ENCODE peak calls at places on chromosomes 16 and 17, in six cellular contexts. One of them, this sample, is unnamed.

GRCh38 chr16:78213751-78214150 is 114.3 kb downstream of the WWOX start:
- DNase-seq in CD4-positive, CD25-positive, alpha-beta regulatory T cell: no peak
- DNase-seq in aorta: no peak
- DNase-seq in SHP77: no peak
- DNase-seq in stimulated activated CD4-positive, alpha-beta T cell treated with anti-CD3 and anti-CD28 coated beads, Interleukin-12 subunit alpha, Interleukin-12 subunit beta, amount 100 ng/mL, for 4 hours: no peak
- DNase-seq in nephron progenitor cell: no peak
- DNase-seq in this sample: no peak

GRCh38 chr17:807146-808002 is 25.2 kb downstream of the MRM3 start:
- DNase-seq in aorta: no peak
- DNase-seq in SHP77: no peak
- DNase-seq in CD4-positive, CD25-positive, alpha-beta regulatory T cell: no peak
- DNase-seq in stimulated activated CD4-positive, alpha-beta T cell treated with anti-CD3 and anti-CD28 coated beads, Interleukin-12 subunit alpha, Interleukin-12 subunit beta, amount 100 ng/mL, for 4 hours: no peak
- DNase-seq in nephron progenitor cell: no peak
- DNase-seq in this sample: no peak

GRCh38 chr16:18958621-18959578 is 24.8 kb upstream of the TMC7 start:
- DNase-seq in nephron progenitor cell: no peak
- DNase-seq in aorta: no peak
- DNase-seq in SHP77: no peak
- DNase-seq in CD4-positive, CD25-positive, alpha-beta regulatory T cell: no peak
- DNase-seq in stimulated activated CD4-positive, alpha-beta T cell treated with anti-CD3 and anti-CD28 coated beads, Interleukin-12 subunit alpha, Interleukin-12 subunit beta, amount 100 ng/mL, for 4 hours: no peak
- DNase-seq in this sample: no peak

GRCh38 chr17:43823350-43824084 is 9.4 kb downstream of the MPP3 start:
- DNase-seq in stimulated activated CD4-positive, alpha-beta T cell treated with anti-CD3 and anti-CD28 coated beads, Interleukin-12 subunit alpha, Interleukin-12 subunit beta, amount 100 ng/mL, for 4 hours: no peak
- DNase-seq in CD4-positive, CD25-positive, alpha-beta regulatory T cell: no peak
- DNase-seq in aorta: no peak
- DNase-seq in nephron progenitor cell: no peak
- DNase-seq in SHP77: no peak
- DNase-seq in this sample: no peak

GRCh38 chr16:1337486-1337885 is 4.0 kb downstream of the BAIAP3 start:
- DNase-seq in CD4-positive, CD25-positive, alpha-beta regulatory T cell: no peak
- DNase-seq in aorta: no peak
- DNase-seq in nephron progenitor cell: no peak
- DNase-seq in SHP77: no peak
- DNase-seq in stimulated activated CD4-positive, alpha-beta T cell treated with anti-CD3 and anti-CD28 coated beads, Interleukin-12 subunit alpha, Interleukin-12 subunit beta, amount 100 ng/mL, for 4 hours: no peak
- DNase-seq in this sample: peak; percentile 46

GRCh38 chr16:2663553-2664521 is 18.5 kb upstream of the KCTD5 start:
- DNase-seq in CD4-positive, CD25-positive, alpha-beta regulatory T cell: no peak
- DNase-seq in SHP77: no peak
- DNase-seq in stimulated activated CD4-positive, alpha-beta T cell treated with anti-CD3 and anti-CD28 coated beads, Interleukin-12 subunit alpha, Interleukin-12 subunit beta, amount 100 ng/mL, for 4 hours: no peak
- DNase-seq in aorta: no peak
- DNase-seq in nephron progenitor cell: peak; percentile 16
- DNase-seq in this sample: no peak

GRCh38 chr17:55688057-55688456 is 34.6 kb downstream of the TMEM100 start:
- DNase-seq in aorta: no peak
- DNase-seq in nephron progenitor cell: no peak
- DNase-seq in stimulated activated CD4-positive, alpha-beta T cell treated with anti-CD3 and anti-CD28 coated beads, Interleukin-12 subunit alpha, Interleukin-12 subunit beta, amount 100 ng/mL, for 4 hours: no peak
- DNase-seq in SHP77: no peak
- DNase-seq in CD4-positive, CD25-positive, alpha-beta regulatory T cell: no peak
- DNase-seq in this sample: peak; percentile 40

GRCh38 chr17:47204722-47205418 is 4.3 kb upstream of the MYL4 start:
- DNase-seq in aorta: peak; percentile 61
- DNase-seq in SHP77: no peak
- DNase-seq in CD4-positive, CD25-positive, alpha-beta regulatory T cell: no peak
- DNase-seq in stimulated activated CD4-positive, alpha-beta T cell treated with anti-CD3 and anti-CD28 coated beads, Interleukin-12 subunit alpha, Interleukin-12 subunit beta, amount 100 ng/mL, for 4 hours: no peak
- DNase-seq in nephron progenitor cell: no peak
- DNase-seq in this sample: no peak

GRCh38 chr16:69865701-69866100 is 85.4 kb upstream of the CLEC18A start:
- DNase-seq in nephron progenitor cell: no peak
- DNase-seq in stimulated activated CD4-positive, alpha-beta T cell treated with anti-CD3 and anti-CD28 coated beads, Interleukin-12 subunit alpha, Interleukin-12 subunit beta, amount 100 ng/mL, for 4 hours: no peak
- DNase-seq in CD4-positive, CD25-positive, alpha-beta regulatory T cell: no peak
- DNase-seq in aorta: no peak
- DNase-seq in SHP77: no peak
- DNase-seq in this sample: no peak

GRCh38 chr17:31275126-31275525 is 21.9 kb downstream of the OMG start:
- DNase-seq in stimulated activated CD4-positive, alpha-beta T cell treated with anti-CD3 and anti-CD28 coated beads, Interleukin-12 subunit alpha, Interleukin-12 subunit beta, amount 100 ng/mL, for 4 hours: no peak
- DNase-seq in CD4-positive, CD25-positive, alpha-beta regulatory T cell: no peak
- DNase-seq in aorta: no peak
- DNase-seq in nephron progenitor cell: no peak
- DNase-seq in SHP77: no peak
- DNase-seq in this sample: no peak

GRCh38 chr17:6085812-6086211 is 15.6 kb downstream of the WSCD1 start:
- DNase-seq in aorta: no peak
- DNase-seq in nephron progenitor cell: no peak
- DNase-seq in stimulated activated CD4-positive, alpha-beta T cell treated with anti-CD3 and anti-CD28 coated beads, Interleukin-12 subunit alpha, Interleukin-12 subunit beta, amount 100 ng/mL, for 4 hours: no peak
- DNase-seq in CD4-positive, CD25-positive, alpha-beta regulatory T cell: no peak
- DNase-seq in SHP77: no peak
- DNase-seq in this sample: no peak

GRCh38 chr16:17784073-17784472 is 313.3 kb upstream of the XYLT1 start:
- DNase-seq in SHP77: no peak
- DNase-seq in CD4-positive, CD25-positive, alpha-beta regulatory T cell: no peak
- DNase-seq in aorta: no peak
- DNase-seq in nephron progenitor cell: peak; percentile 52
- DNase-seq in stimulated activated CD4-positive, alpha-beta T cell treated with anti-CD3 and anti-CD28 coated beads, Interleukin-12 subunit alpha, Interleukin-12 subunit beta, amount 100 ng/mL, for 4 hours: no peak
- DNase-seq in this sample: no peak

GRCh38 chr16:73847090-73847489 is 449.5 kb upstream of the PSMD7 start:
- DNase-seq in nephron progenitor cell: no peak
- DNase-seq in aorta: no peak
- DNase-seq in stimulated activated CD4-positive, alpha-beta T cell treated with anti-CD3 and anti-CD28 coated beads, Interleukin-12 subunit alpha, Interleukin-12 subunit beta, amount 100 ng/mL, for 4 hours: no peak
- DNase-seq in CD4-positive, CD25-positive, alpha-beta regulatory T cell: no peak
- DNase-seq in SHP77: no peak
- DNase-seq in this sample: no peak

GRCh38 chr16:66569131-66569530 is 2.9 kb downstream of the CMTM1 start:
- DNase-seq in CD4-positive, CD25-positive, alpha-beta regulatory T cell: no peak
- DNase-seq in nephron progenitor cell: no peak
- DNase-seq in aorta: no peak
- DNase-seq in SHP77: no peak
- DNase-seq in stimulated activated CD4-positive, alpha-beta T cell treated with anti-CD3 and anti-CD28 coated beads, Interleukin-12 subunit alpha, Interleukin-12 subunit beta, amount 100 ng/mL, for 4 hours: no peak
- DNase-seq in this sample: no peak

GRCh38 chr17:1495265-1495664 is 2.8 kb upstream of the MYO1C start:
- DNase-seq in aorta: peak; percentile 73
- DNase-seq in nephron progenitor cell: no peak
- DNase-seq in SHP77: no peak
- DNase-seq in CD4-positive, CD25-positive, alpha-beta regulatory T cell: no peak
- DNase-seq in stimulated activated CD4-positive, alpha-beta T cell treated with anti-CD3 and anti-CD28 coated beads, Interleukin-12 subunit alpha, Interleukin-12 subunit beta, amount 100 ng/mL, for 4 hours: no peak
- DNase-seq in this sample: no peak

GRCh38 chr16:69057400-69058378 is 47.8 kb upstream of the HAS3 start:
- DNase-seq in nephron progenitor cell: no peak
- DNase-seq in SHP77: peak; percentile 2
- DNase-seq in stimulated activated CD4-positive, alpha-beta T cell treated with anti-CD3 and anti-CD28 coated beads, Interleukin-12 subunit alpha, Interleukin-12 subunit beta, amount 100 ng/mL, for 4 hours: no peak
- DNase-seq in CD4-positive, CD25-positive, alpha-beta regulatory T cell: no peak
- DNase-seq in aorta: no peak
- DNase-seq in this sample: no peak

GRCh38 chr17:14427914-14428639 is 127.2 kb downstream of the HS3ST3B1 start:
- DNase-seq in stimulated activated CD4-positive, alpha-beta T cell treated with anti-CD3 and anti-CD28 coated beads, Interleukin-12 subunit alpha, Interleukin-12 subunit beta, amount 100 ng/mL, for 4 hours: peak; percentile 12
- DNase-seq in CD4-positive, CD25-positive, alpha-beta regulatory T cell: peak; percentile 18
- DNase-seq in aorta: no peak
- DNase-seq in nephron progenitor cell: no peak
- DNase-seq in SHP77: peak; percentile 14
- DNase-seq in this sample: no peak

GRCh38 chr16:12695454-12695853 is 108.2 kb downstream of the CPPED1 start:
- DNase-seq in aorta: no peak
- DNase-seq in SHP77: no peak
- DNase-seq in stimulated activated CD4-positive, alpha-beta T cell treated with anti-CD3 and anti-CD28 coated beads, Interleukin-12 subunit alpha, Interleukin-12 subunit beta, amount 100 ng/mL, for 4 hours: no peak
- DNase-seq in CD4-positive, CD25-positive, alpha-beta regulatory T cell: no peak
- DNase-seq in nephron progenitor cell: no peak
- DNase-seq in this sample: no peak

GRCh38 chr17:75267403-75268232 is 3.4 kb downstream of the MIF4GD start:
- DNase-seq in SHP77: peak; percentile 93
- DNase-seq in CD4-positive, CD25-positive, alpha-beta regulatory T cell: no peak
- DNase-seq in stimulated activated CD4-positive, alpha-beta T cell treated with anti-CD3 and anti-CD28 coated beads, Interleukin-12 subunit alpha, Interleukin-12 subunit beta, amount 100 ng/mL, for 4 hours: no peak
- DNase-seq in nephron progenitor cell: peak; percentile 32
- DNase-seq in aorta: no peak
- DNase-seq in this sample: peak; percentile 54

GRCh38 chr16:88804552-88805339 is 1.2 kb downstream of the CDT1 start:
- DNase-seq in nephron progenitor cell: no peak
- DNase-seq in stimulated activated CD4-positive, alpha-beta T cell treated with anti-CD3 and anti-CD28 coated beads, Interleukin-12 subunit alpha, Interleukin-12 subunit beta, amount 100 ng/mL, for 4 hours: no peak
- DNase-seq in CD4-positive, CD25-positive, alpha-beta regulatory T cell: no peak
- DNase-seq in SHP77: peak; percentile 38
- DNase-seq in aorta: no peak
- DNase-seq in this sample: no peak

GRCh38 chr17:50596191-50597037 is 35.9 kb downstream of the CACNA1G start:
- DNase-seq in stimulated activated CD4-positive, alpha-beta T cell treated with anti-CD3 and anti-CD28 coated beads, Interleukin-12 subunit alpha, Interleukin-12 subunit beta, amount 100 ng/mL, for 4 hours: no peak
- DNase-seq in aorta: no peak
- DNase-seq in nephron progenitor cell: peak; percentile 69
- DNase-seq in SHP77: no peak
- DNase-seq in CD4-positive, CD25-positive, alpha-beta regulatory T cell: no peak
- DNase-seq in this sample: no peak

GRCh38 chr16:81204794-81205680 is 33.5 kb upstream of the BCO1 start:
- DNase-seq in stimulated activated CD4-positive, alpha-beta T cell treated with anti-CD3 and anti-CD28 coated beads, Interleukin-12 subunit alpha, Interleukin-12 subunit beta, amount 100 ng/mL, for 4 hours: peak; percentile 38
- DNase-seq in nephron progenitor cell: peak; percentile 29
- DNase-seq in aorta: no peak
- DNase-seq in SHP77: peak; percentile 32
- DNase-seq in CD4-positive, CD25-positive, alpha-beta regulatory T cell: no peak
- DNase-seq in this sample: peak; percentile 28

GRCh38 chr17:2691965-2692780 is 19.4 kb downstream of the CLUH start:
- DNase-seq in CD4-positive, CD25-positive, alpha-beta regulatory T cell: no peak
- DNase-seq in nephron progenitor cell: no peak
- DNase-seq in SHP77: no peak
- DNase-seq in aorta: peak; percentile 46
- DNase-seq in stimulated activated CD4-positive, alpha-beta T cell treated with anti-CD3 and anti-CD28 coated beads, Interleukin-12 subunit alpha, Interleukin-12 subunit beta, amount 100 ng/mL, for 4 hours: no peak
- DNase-seq in this sample: no peak

GRCh38 chr17:28946239-28946638 is 5.1 kb downstream of the PHF12 start:
- DNase-seq in CD4-positive, CD25-positive, alpha-beta regulatory T cell: no peak
- DNase-seq in SHP77: no peak
- DNase-seq in aorta: no peak
- DNase-seq in nephron progenitor cell: no peak
- DNase-seq in stimulated activated CD4-positive, alpha-beta T cell treated with anti-CD3 and anti-CD28 coated beads, Interleukin-12 subunit alpha, Interleukin-12 subunit beta, amount 100 ng/mL, for 4 hours: no peak
- DNase-seq in this sample: no peak

GRCh38 chr17:10243905-10244844 is 45.8 kb upstream of the GAS7 start:
- DNase-seq in CD4-positive, CD25-positive, alpha-beta regulatory T cell: no peak
- DNase-seq in stimulated activated CD4-positive, alpha-beta T cell treated with anti-CD3 and anti-CD28 coated beads, Interleukin-12 subunit alpha, Interleukin-12 subunit beta, amount 100 ng/mL, for 4 hours: no peak
- DNase-seq in aorta: no peak
- DNase-seq in SHP77: no peak
- DNase-seq in nephron progenitor cell: no peak
- DNase-seq in this sample: no peak

GRCh38 chr16:22092143-22092933 is at the start of gene VWA3A:
- DNase-seq in aorta: no peak
- DNase-seq in SHP77: no peak
- DNase-seq in CD4-positive, CD25-positive, alpha-beta regulatory T cell: no peak
- DNase-seq in stimulated activated CD4-positive, alpha-beta T cell treated with anti-CD3 and anti-CD28 coated beads, Interleukin-12 subunit alpha, Interleukin-12 subunit beta, amount 100 ng/mL, for 4 hours: no peak
- DNase-seq in nephron progenitor cell: peak; percentile 50
- DNase-seq in this sample: no peak

GRCh38 chr16:1993731-1994131 is 4.0 kb downstream of the SYNGR3 start:
- DNase-seq in CD4-positive, CD25-positive, alpha-beta regulatory T cell: no peak
- DNase-seq in stimulated activated CD4-positive, alpha-beta T cell treated with anti-CD3 and anti-CD28 coated beads, Interleukin-12 subunit alpha, Interleukin-12 subunit beta, amount 100 ng/mL, for 4 hours: no peak
- DNase-seq in nephron progenitor cell: no peak
- DNase-seq in aorta: no peak
- DNase-seq in SHP77: no peak
- DNase-seq in this sample: no peak